ENCODE peak calls at places on chromosomes 16 and 17, in six cellular contexts. K is CD8-positive, alpha-beta T cell; S is left lung; N is colonic mucosa; C is IMR-90; X is upper lobe of left lung. Z is an unnamed sample.

GRCh38 chr17:71753070-71753469 is 367.8 kb upstream of the SOX9 start:
- DNase-seq in X (no peak), K (no peak), N (no peak), S (no peak), C (no peak), Z (no peak)

GRCh38 chr16:50386819-50387218 is 18.0 kb upstream of the BRD7 start:
- DNase-seq in N (no peak), X (no peak), S (no peak), C (no peak), K (no peak), Z (no peak)

GRCh38 chr17:41651625-41652460 is 27.5 kb upstream of the KRT17 start:
- DNase-seq in C (no peak), K (no peak), N (peak; percentile 93), S (peak; percentile 91), X (peak; percentile 82), Z (peak; percentile 88)

GRCh38 chr16:85069171-85069570 is 41.6 kb downstream of the KIAA0513 start:
- DNase-seq in N (no peak), X (no peak), C (no peak), K (no peak), S (peak; percentile 10), Z (no peak)

GRCh38 chr16:55275869-55276268 is 48.1 kb upstream of the IRX6 start:
- DNase-seq in X (no peak), N (no peak), K (no peak), C (no peak), S (no peak), Z (no peak)

GRCh38 chr16:35146031-35146710 is 1686.8 kb downstream of the TP53TG3F start:
- DNase-seq in C (no peak), S (no peak), K (no peak), X (no peak), N (no peak), Z (peak; percentile 24)

GRCh38 chr17:79841369-79842135 is 2.3 kb upstream of the CBX4 start:
- DNase-seq in K (peak; percentile 30), S (no peak), X (no peak), C (no peak), N (no peak), Z (no peak)

GRCh38 chr17:10477701-10478100 is 8.3 kb upstream of the MYH4 start:
- DNase-seq in C (no peak), X (no peak), K (no peak), N (no peak), S (no peak), Z (no peak)

GRCh38 chr17:58156839-58157803 is 8.9 kb downstream of the OR4D1 start:
- DNase-seq in X (peak; percentile 24), S (peak; percentile 79), K (peak; percentile 56), N (peak; percentile 17), C (no peak), Z (peak; percentile 51)

GRCh38 chr16:57810197-57811024 is 8.1 kb upstream of the KIFC3 start:
- DNase-seq in N (peak; percentile 90), S (peak; percentile 96), X (peak; percentile 96), K (peak; percentile 85), C (peak; percentile 68), Z (peak; percentile 90)

GRCh38 chr17:32971171-32971570 is 20.5 kb upstream of the SPACA3 start:
- DNase-seq in C (no peak), N (no peak), X (peak; percentile 61), S (no peak), K (no peak), Z (no peak)

GRCh38 chr17:19551148-19551547 is 17.5 kb downstream of the SLC47A1 start:
- DNase-seq in N (no peak), K (no peak), C (no peak), S (no peak), X (no peak), Z (no peak)

GRCh38 chr16:1909661-1910231 is 8.5 kb downstream of the HS3ST6 start:
- DNase-seq in K (no peak), N (peak; percentile 82), X (no peak), S (no peak), C (no peak), Z (no peak)

GRCh38 chr17:29603109-29603674 is 10.3 kb downstream of the ANKRD13B start:
- DNase-seq in S (peak; percentile 1), N (no peak), X (no peak), K (no peak), C (no peak), Z (no peak)

GRCh38 chr17:30594223-30594952 is 117.2 kb downstream of the GOSR1 start:
- DNase-seq in S (no peak), X (no peak), K (no peak), C (no peak), N (no peak), Z (no peak)

GRCh38 chr16:85306793-85307551 is 194.7 kb upstream of the CIBAR2 start:
- DNase-seq in X (no peak), C (no peak), K (no peak), N (no peak), S (no peak), Z (no peak)

GRCh38 chr17:77610518-77610893 is 348.0 kb upstream of the TNRC6C start:
- DNase-seq in C (no peak), K (no peak), X (no peak), N (no peak), S (no peak), Z (no peak)

GRCh38 chr16:14041164-14041563 is 30.0 kb upstream of the MRTFB start:
- DNase-seq in K (no peak), S (no peak), C (no peak), X (no peak), N (no peak), Z (no peak)

GRCh38 chr16:2467301-2468141 is 3.6 kb upstream of the NTN3 start:
- DNase-seq in X (no peak), N (peak; percentile 75), C (peak; percentile 72), S (no peak), K (peak; percentile 24), Z (peak; percentile 77)

GRCh38 chr16:87152221-87152755 is 164.9 kb downstream of the C16orf95 start:
- DNase-seq in C (no peak), S (no peak), K (no peak), X (no peak), N (no peak), Z (no peak)

GRCh38 chr17:81302861-81303326 is 7.8 kb upstream of the SLC38A10 start:
- DNase-seq in S (peak; percentile 77), K (peak; percentile 5), N (no peak), X (no peak), C (no peak), Z (no peak)

GRCh38 chr17:71188811-71189492 is 931.9 kb upstream of the SOX9 start:
- DNase-seq in S (no peak), K (no peak), C (peak; percentile 95), X (no peak), N (no peak), Z (no peak)

GRCh38 chr17:48543854-48544355 is 1.0 kb downstream of the HOXB2 start:
- DNase-seq in N (no peak), K (no peak), S (no peak), C (no peak), X (no peak), Z (no peak)

GRCh38 chr17:22193113-22193512 is 500.8 kb downstream of the KCNJ18 start:
- DNase-seq in K (no peak), S (no peak), X (no peak), N (no peak), C (no peak), Z (no peak)

GRCh38 chr16:16052916-16053315 is 103.5 kb downstream of the ABCC1 start:
- DNase-seq in N (no peak), X (no peak), K (no peak), C (peak; percentile 89), S (no peak), Z (no peak)

GRCh38 chr16:55297910-55298175 is 26.2 kb upstream of the IRX6 start:
- DNase-seq in X (no peak), K (no peak), S (no peak), C (peak; percentile 4), N (no peak), Z (no peak)

GRCh38 chr16:81657731-81658130 is 121.4 kb upstream of the PLCG2 start:
- DNase-seq in K (no peak), N (no peak), X (no peak), S (no peak), C (no peak), Z (no peak)

GRCh38 chr16:11774065-11774626 is 22.9 kb downstream of the ZC3H7A start:
- DNase-seq in C (no peak), S (no peak), K (no peak), N (no peak), X (no peak), Z (no peak)

GRCh38 chr16:11768850-11769249 is 26.2 kb upstream of the TXNDC11 start:
- DNase-seq in X (no peak), K (no peak), N (no peak), S (no peak), C (no peak), Z (no peak)
- H3K4me3 ChIP-seq in X (no peak overlapping the region), K (no peak overlapping the region), N (no peak overlapping the region), S (no peak overlapping the region), C (no peak overlapping the region), Z (no peak overlapping the region)

GRCh38 chr17:14374268-14374667 is 73.4 kb downstream of the HS3ST3B1 start:
- DNase-seq in K (no peak), X (no peak), S (no peak), C (no peak), N (no peak), Z (no peak)

GRCh38 chr17:14372905-14373559 is 72.2 kb downstream of the HS3ST3B1 start:
- DNase-seq in K (no peak), S (no peak), C (no peak), X (no peak), N (no peak), Z (no peak)

DNA sequence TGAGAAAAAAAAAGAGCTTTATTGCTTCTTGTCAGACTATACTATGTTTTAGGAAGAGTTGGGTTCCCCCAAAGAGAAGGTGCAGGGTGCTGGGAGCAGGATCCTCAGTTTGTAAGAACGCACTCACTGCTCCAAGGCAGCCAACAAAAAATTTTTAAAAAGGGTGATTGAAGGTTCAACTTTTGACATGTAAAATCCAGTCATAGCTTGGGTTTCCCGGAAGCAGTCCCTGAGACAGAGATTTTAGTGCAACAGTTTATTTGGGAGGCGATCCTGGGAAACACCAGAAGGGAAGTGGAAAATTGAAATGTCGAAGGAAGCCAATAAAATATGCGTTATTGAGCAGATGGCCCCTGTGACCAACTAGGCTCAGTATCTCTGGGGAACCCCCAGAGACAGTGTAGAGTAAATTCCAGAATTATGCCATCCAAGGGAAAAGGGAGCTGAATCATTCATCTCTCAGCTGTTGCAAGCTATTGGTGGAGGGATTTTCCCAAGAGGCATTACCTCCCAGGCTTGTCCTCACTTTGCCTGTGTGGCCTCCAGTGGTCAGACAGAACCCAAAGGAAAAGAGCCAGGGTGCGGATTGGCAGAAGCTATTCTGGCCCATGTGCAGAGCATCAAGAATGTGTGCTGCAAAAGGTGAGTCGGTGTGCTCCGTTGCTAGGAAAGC is 72.8 kb downstream of the HS3ST3B1 start:
- DNase-seq in X (no peak), N (no peak), S (no peak), C (peak; percentile 75), K (no peak), Z (no peak)
- H3K27ac ChIP-seq in X (peak overlapping the region; percentile 20), N (no peak overlapping the region), S (no peak overlapping the region), C (no peak overlapping the region), K (no peak overlapping the region), Z (peak overlapping the region; percentile 34)

GRCh38 chr17:38464723-38465419 is 36.6 kb downstream of the ARHGAP23 start:
- DNase-seq in K (no peak), S (peak; percentile 85), C (peak; percentile 94), X (peak; percentile 73), N (peak; percentile 54), Z (peak; percentile 83)
- H3K4me3 ChIP-seq in K (no peak overlapping the region), S (peak overlapping the region; percentile 32), C (peak overlapping the region; percentile 54), X (peak overlapping the region; percentile 50), N (peak overlapping the region; percentile 25), Z (peak overlapping the region; percentile 52)

DNA sequence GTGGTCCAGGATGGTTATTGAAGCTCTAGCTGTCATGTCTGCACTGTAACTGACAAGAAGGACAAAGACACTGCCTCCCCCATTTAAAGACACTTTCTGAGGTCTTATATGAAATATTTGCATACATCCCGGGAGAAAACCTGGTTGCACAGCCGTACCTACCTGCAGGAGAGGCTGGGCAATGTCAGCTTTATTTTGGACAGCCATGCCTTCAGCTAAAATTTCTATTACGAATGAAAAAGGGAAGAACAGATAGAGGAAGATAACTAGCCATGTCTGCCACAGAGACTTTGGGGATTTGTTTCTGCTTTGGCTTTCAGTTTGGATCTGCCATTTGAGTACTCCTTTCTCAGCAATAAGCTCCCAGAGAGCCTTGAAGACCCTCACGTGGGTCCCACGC is 19.0 kb downstream of the SLC7A6 start:
- DNase-seq in K (no peak), X (no peak), N (no peak), S (no peak), C (no peak), Z (no peak)
- H3K27ac ChIP-seq in K (peak overlapping the region; percentile 26), X (no peak overlapping the region), N (peak overlapping the region; percentile 9), S (peak overlapping the region; percentile 11), C (peak overlapping the region; percentile 23), Z (peak overlapping the region; percentile 66)